ENCODE peak calls at places on chromosomes 7 and 10, in eight cellular contexts. U is transverse colon, V is uterus, T is right lobe of liver, L is stomach, O is body of pancreas, Z is ovary, F is gastrocnemius medialis. B is an unnamed sample. For H3K4me1 and H3K27me3, the result is how much of the 10 kb centered on the place peaks cover.

GRCh38 chr10:23694446-23694920 is 255.6 kb downstream of the OTUD1 start:
- DNase-seq in Z (no peak), T (no peak), F (no peak), U (no peak), O (no peak), L (no peak), V (no peak), B (no peak)

GRCh38 chr10:108303149-108303548 is 1138.6 kb upstream of the SORCS1 start:
- DNase-seq in Z (no peak), T (no peak), L (no peak), F (no peak), V (no peak), O (no peak), U (no peak), B (no peak)

GRCh38 chr10:31554556-31554955 is 235.5 kb downstream of the ZEB1 start:
- DNase-seq in Z (no peak), L (no peak), U (no peak), O (no peak), F (no peak), V (no peak), T (no peak), B (no peak)

GRCh38 chr10:29648983-29649268 is 14.2 kb upstream of the SVIL start:
- DNase-seq in U (peak), O (no peak), F (no peak), T (no peak), L (no peak), V (no peak), Z (peak), B (no peak)

GRCh38 chr7:80542398-80542797 is 30.5 kb upstream of the GNAT3 start:
- DNase-seq in F (no peak), U (no peak), L (no peak), O (no peak), V (no peak), Z (no peak), T (no peak), B (no peak)

GRCh38 chr7:81308643-81309354 is 389.9 kb upstream of the SEMA3C start:
- DNase-seq in L (no peak), O (no peak), T (no peak), Z (no peak), F (no peak), U (no peak), V (no peak), B (no peak)

GRCh38 chr10:85594239-85594638 is 772.4 kb downstream of the GRID1 start:
- DNase-seq in L (no peak), O (no peak), Z (no peak), T (no peak), U (no peak), V (no peak), F (no peak), B (no peak)

GRCh38 chr10:56269181-56269580 is 91.9 kb downstream of the ZWINT start:
- DNase-seq in O (no peak), L (no peak), T (no peak), Z (no peak), U (no peak), V (no peak), F (no peak), B (no peak)

GRCh38 chr7:55641811-55642210 is 69.5 kb upstream of the VOPP1 start:
- DNase-seq in O (no peak), T (no peak), Z (no peak), U (no peak), F (no peak), V (no peak), L (no peak), B (no peak)

GRCh38 chr7:85489498-85489897 is 302.6 kb upstream of the SEMA3D start:
- DNase-seq in Z (no peak), V (no peak), O (no peak), U (no peak), T (no peak), L (no peak), F (no peak), B (no peak)

GRCh38 chr7:37245544-37245943 is 203.1 kb downstream of the ELMO1 start:
- DNase-seq in F (peak), O (peak), U (no peak), Z (no peak), T (no peak), V (no peak), L (no peak), B (peak)

GRCh38 chr10:12640026-12640425 is 290.7 kb downstream of the CAMK1D start:
- DNase-seq in U (no peak), Z (no peak), L (no peak), O (no peak), T (no peak), V (no peak), F (no peak), B (no peak)

GRCh38 chr7:44279731-44280505 is 45.5 kb downstream of the CAMK2B start:
- DNase-seq in T (peak), O (no peak), V (peak), Z (peak), F (peak), L (no peak), U (peak), B (peak)

GRCh38 chr7:143988986-143989745 is 11.0 kb upstream of the OR6B1 start:
- DNase-seq in Z (no peak), F (no peak), O (peak), U (no peak), T (no peak), V (no peak), L (no peak), B (no peak)

GRCh38 chr7:135799881-135800280 is 51.3 kb upstream of the FAM180A start:
- DNase-seq in F (no peak), O (no peak), T (no peak), U (no peak), Z (no peak), V (no peak), L (no peak), B (no peak)

GRCh38 chr7:44638611-44639557 is 32.5 kb downstream of the OGDH start:
- DNase-seq in V (peak), Z (peak), U (peak), O (peak), F (no peak), L (peak), T (peak), B (peak)

GRCh38 chr10:70592186-70592735 is 10.3 kb downstream of the PRF1 start:
- DNase-seq in Z (no peak), U (no peak), V (no peak), L (no peak), T (no peak), O (no peak), F (no peak), B (peak)

GRCh38 chr10:7300327-7300726 is 110.5 kb downstream of the SFMBT2 start:
- DNase-seq in V (peak), T (no peak), U (no peak), F (no peak), L (no peak), Z (no peak), O (no peak), B (no peak)

GRCh38 chr10:114519306-114519669 is 115.0 kb upstream of the AFAP1L2 start:
- DNase-seq in O (peak), U (peak), T (no peak), F (no peak), L (peak), V (no peak), Z (peak), B (peak)

GRCh38 chr10:97117372-97117771 is 68.4 kb downstream of the SLIT1 start:
- DNase-seq in O (no peak), L (no peak), T (no peak), U (no peak), Z (no peak), V (no peak), F (no peak), B (no peak)

GRCh38 chr10:7345717-7346116 is 65.1 kb downstream of the SFMBT2 start:
- DNase-seq in U (no peak), F (no peak), V (no peak), Z (no peak), T (no peak), L (no peak), O (no peak), B (no peak)

GRCh38 chr7:80608292-80608691 is 30.1 kb upstream of the CD36 start:
- DNase-seq in Z (no peak), V (no peak), L (no peak), U (no peak), F (no peak), T (no peak), O (no peak), B (no peak)

GRCh38 chr7:36794689-36795088 is 70.4 kb upstream of the AOAH start:
- DNase-seq in U (no peak), Z (no peak), T (no peak), F (no peak), L (no peak), V (no peak), O (peak), B (no peak)

GRCh38 chr10:70907619-70908425 is 19.5 kb upstream of the PCBD1 start:
- DNase-seq in V (no peak), L (no peak), T (peak), Z (no peak), U (peak), F (no peak), O (no peak), B (no peak)

GRCh38 chr10:75959209-75959608 is 527.8 kb downstream of the LRMDA start:
- DNase-seq in U (no peak), O (no peak), L (no peak), V (no peak), Z (no peak), F (no peak), T (no peak), B (no peak)

GRCh38 chr7:154423219-154423618 is 371.0 kb downstream of the DPP6 start:
- DNase-seq in F (peak), O (no peak), L (no peak), U (no peak), Z (no peak), T (no peak), V (no peak), B (no peak)

GRCh38 chr10:33231621-33232350 is 102.7 kb downstream of the NRP1 start:
- DNase-seq in T (no peak), F (no peak), L (no peak), U (no peak), V (no peak), Z (no peak), O (no peak), B (no peak)
- H3K4me1 ChIP-seq in T (under half), F (under half), L (under half), U (under half), V (under half), Z (under half), O (under half), B (under half)

GRCh38 chr7:66110861-66111260 is 3.8 kb upstream of the CRCP start:
- DNase-seq in Z (no peak), U (no peak), O (no peak), V (no peak), L (no peak), T (no peak), F (no peak), B (no peak)
- H3K27me3 ChIP-seq in Z (under half), U (under half), O (under half), V (under half), L (under half), T (under half), F (under half), B (under half)

GRCh38 chr7:114590298-114590697 is 175.7 kb downstream of the FOXP2 start:
- DNase-seq in F (no peak), O (no peak), L (no peak), U (no peak), V (no peak), Z (no peak), T (no peak), B (no peak)
- TF ChIP-seq POLR2A in F (no peak), O (no peak), L (no peak), U (no peak), V (no peak), Z (no peak), T (no peak), B (no peak)

GRCh38 chr10:14592566-14592965 is 182.1 kb downstream of the FAM107B start:
- DNase-seq in T (no peak), L (no peak), V (no peak), F (no peak), U (no peak), Z (no peak), O (no peak), B (no peak)

GRCh38 chr10:14593806-14594205 is 180.9 kb downstream of the FAM107B start:
- DNase-seq in T (no peak), F (no peak), V (no peak), L (no peak), Z (no peak), U (no peak), O (no peak), B (no peak)

GRCh38 chr10:14594878-14595525 is 179.7 kb downstream of the FAM107B start:
- DNase-seq in T (no peak), U (no peak), F (no peak), L (no peak), O (no peak), V (no peak), Z (no peak), B (no peak)

GRCh38 chr10:14598809-14599764 is 175.6 kb downstream of the FAM107B start:
- DNase-seq in U (no peak), V (no peak), Z (no peak), L (peak), F (no peak), O (no peak), T (no peak), B (no peak)

DNA sequence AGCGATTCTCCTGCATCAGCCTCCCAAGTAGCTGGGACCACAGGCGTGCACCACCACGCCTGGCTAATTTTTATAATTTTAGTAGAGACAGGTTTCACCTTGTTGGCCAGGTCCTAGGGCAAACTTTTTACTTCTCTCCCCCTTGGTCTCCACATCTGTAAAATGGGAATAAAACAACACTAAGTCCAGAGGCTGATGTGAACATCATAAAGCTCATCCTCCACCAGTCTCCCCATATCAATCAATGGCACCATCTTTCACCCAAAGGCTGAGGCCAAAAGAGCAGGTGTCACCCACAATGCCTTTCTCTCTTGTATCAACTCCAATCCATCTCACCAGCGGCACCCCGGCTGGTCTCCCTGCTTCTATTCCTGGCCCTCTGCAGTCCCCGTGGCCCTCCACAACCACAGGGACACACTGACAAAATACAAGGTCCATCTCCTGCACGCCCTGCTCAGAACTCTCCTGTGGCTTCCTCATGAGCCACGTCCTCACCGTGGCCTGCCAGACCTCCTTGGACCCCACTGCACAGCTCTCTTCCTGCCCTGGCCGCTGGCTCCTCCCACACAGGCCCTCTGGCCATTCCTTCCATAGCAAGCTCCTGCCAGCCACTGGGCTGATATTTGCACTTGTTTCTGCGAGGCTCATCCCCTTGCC is 179.0 kb downstream of the FAM107B start:
- DNase-seq in L (no peak), V (no peak), Z (no peak), F (no peak), T (no peak), U (no peak), O (no peak), B (no peak)
- H3K4me1 ChIP-seq in L (under half), V (under half), Z (under half), F (under half), T (under half), U (under half), O (under half), B (under half)

DNA sequence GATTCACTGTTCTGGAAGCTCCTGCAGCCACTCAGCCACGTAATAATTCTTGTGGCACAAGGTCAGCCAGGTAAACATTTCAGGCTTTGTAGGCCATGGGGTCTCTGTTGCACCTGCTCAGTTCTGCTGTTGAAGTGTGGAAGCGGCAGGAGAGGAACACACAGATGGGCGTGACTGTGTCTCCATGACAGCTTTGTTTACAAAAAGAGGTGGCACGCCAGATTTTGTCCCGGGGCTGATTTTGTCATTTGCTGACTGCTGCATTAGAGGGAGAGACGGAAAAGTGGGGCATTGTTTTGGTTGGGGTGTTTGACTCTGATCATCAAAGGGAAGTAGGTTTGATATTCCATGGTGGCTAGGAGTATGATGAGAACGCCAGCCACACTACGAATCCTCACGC is 103.1 kb downstream of the PRKAG2 start:
- DNase-seq in U (no peak), Z (no peak), L (no peak), O (no peak), T (peak), F (no peak), V (no peak), B (no peak)
- H3K27me3 ChIP-seq in U (under half), Z (under half), L (under half), O (under half), T (under half), F (under half), V (under half), B (under half)

DNA sequence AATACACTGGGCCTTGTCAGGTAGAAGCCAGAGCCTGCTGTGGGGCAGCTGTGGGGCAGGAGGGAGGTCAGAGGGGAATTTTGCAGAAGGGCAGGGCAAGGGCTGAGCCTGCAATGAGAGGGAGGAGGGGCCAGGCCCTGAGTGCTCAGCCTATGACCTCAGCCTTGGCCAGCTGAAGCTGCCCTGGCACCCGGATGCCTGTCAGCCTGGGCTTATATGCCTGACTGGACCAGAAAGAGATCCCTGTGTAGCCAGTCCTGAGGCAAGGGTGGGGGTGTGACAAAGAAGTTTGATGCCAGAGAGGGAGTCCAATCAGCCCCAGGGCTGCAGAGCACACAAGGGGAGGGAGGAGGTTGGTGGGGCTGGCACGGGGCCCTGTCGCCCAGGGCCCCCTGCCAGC is 22.3 kb upstream of the PRRT4 start:
- DNase-seq in V (no peak), F (no peak), Z (no peak), T (no peak), U (no peak), O (no peak), L (no peak), B (no peak)
- TF ChIP-seq POLR2A in V (no peak), F (no peak), Z (no peak), T (no peak), U (no peak), O (no peak), L (no peak), B (no peak)

DNA sequence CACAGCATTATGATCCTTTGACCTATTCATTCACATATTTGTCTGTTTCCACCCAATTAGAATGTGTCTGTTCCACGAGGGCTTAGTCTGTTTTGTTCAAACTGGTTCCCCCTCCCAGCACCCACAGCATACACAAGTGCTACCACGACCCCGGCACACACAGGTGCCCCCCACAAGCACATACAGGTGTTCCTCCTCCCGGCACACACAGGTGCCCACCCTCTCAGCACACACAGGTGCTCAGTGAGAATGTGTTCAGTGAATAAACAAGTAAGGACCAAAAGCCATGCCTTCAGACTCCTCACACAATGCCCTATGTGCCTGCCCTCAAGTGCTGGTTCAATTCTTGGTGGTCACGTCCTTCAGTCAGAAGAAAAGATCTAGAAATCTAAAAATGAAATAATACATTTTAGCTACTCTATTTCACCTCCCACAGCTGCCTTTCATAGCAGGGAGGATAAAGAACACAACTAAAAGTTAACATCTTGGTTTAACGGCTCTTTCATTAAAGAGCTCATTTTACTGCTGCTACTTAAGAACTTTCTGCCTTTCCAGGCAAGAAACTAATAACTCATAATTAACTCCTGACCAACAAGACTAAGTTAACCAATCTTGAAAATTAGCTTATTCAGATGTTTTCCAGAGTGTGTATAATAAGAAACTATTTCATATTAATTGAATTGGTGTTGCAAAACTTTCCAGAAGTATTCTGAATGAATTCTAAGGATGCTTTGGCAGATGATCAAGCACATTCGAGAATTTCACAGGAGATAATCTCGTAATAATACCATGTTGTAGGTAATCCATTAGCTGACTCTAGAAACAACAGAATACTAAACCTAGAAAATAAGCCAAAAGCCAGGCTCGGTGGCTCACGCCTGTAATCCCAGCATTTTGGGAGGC is 2.3 kb downstream of the DNMBP start:
- DNase-seq in Z (no peak), U (no peak), T (no peak), F (no peak), V (no peak), L (no peak), O (no peak), B (no peak)
- H3K4me1 ChIP-seq in Z (under half), U (under half), T (under half), F (half or more), V (under half), L (half or more), O (under half), B (under half)

GRCh38 chr10:1734288-1734687 is 3.0 kb downstream of the ADARB2 start:
- DNase-seq in Z (no peak), T (no peak), V (no peak), F (no peak), O (no peak), L (no peak), U (no peak), B (no peak)
- H3K27me3 ChIP-seq in Z (under half), T (under half), V (under half), F (under half), O (under half), L (under half), U (half or more), B (under half)